ENCODE peak calls at places on chromosomes 11 and 22, in ten cellular contexts. J is BE2C, B is GM12865, N is HFF-Myc, K is fibroblast of pulmonary artery, C is IMR-90, V is right lobe of liver, Z is AG09309, L is tibial artery, E is HCT116. P is an unnamed sample.

GRCh38 chr11:83835423-83835822 is 549.3 kb upstream of the CCDC90B start:
- DNase-seq in J (no peak), B (peak), N (no peak), K (no peak), C (peak), V (no peak), Z (no peak), L (no peak), E (no peak), P (no peak)

GRCh38 chr11:66686801-66687750 is 9.4 kb upstream of the RBM4B start:
- DNase-seq in J (no peak), B (no peak), N (no peak), K (no peak), C (no peak), V (no peak), Z (no peak), L (peak), E (no peak), P (no peak)

GRCh38 chr11:44738791-44739190 is 12.0 kb downstream of the TSPAN18 start:
- DNase-seq in J (no peak), B (no peak), N (no peak), K (no peak), C (no peak), V (no peak), Z (no peak), L (no peak), E (no peak), P (no peak)

GRCh38 chr11:2645779-2646118 is 54.0 kb downstream of the KCNQ1OT1 start:
- DNase-seq in J (no peak), B (no peak), N (no peak), K (no peak), C (no peak), V (no peak), Z (no peak), L (no peak), E (no peak), P (no peak)

GRCh38 chr22:50483556-50483955 is 2.2 kb downstream of the ADM2 start:
- DNase-seq in J (no peak), B (no peak), N (no peak), K (no peak), C (no peak), V (no peak), Z (no peak), L (no peak), E (no peak), P (no peak)

GRCh38 chr22:31282748-31283468 is 9.4 kb downstream of the PIK3IP1 start:
- DNase-seq in J (no peak), B (no peak), N (no peak), K (no peak), C (no peak), V (no peak), Z (no peak), L (no peak), E (no peak), P (no peak)

GRCh38 chr11:86162257-86162656 is 82.3 kb upstream of the EED start:
- DNase-seq in J (peak), B (no peak), N (peak), K (peak), C (peak), V (no peak), Z (peak), L (peak), E (no peak), P (peak)

GRCh38 chr22:26404851-26405357 is 24.2 kb upstream of the ASPHD2 start:
- DNase-seq in J (no peak), B (peak), N (no peak), K (no peak), C (no peak), V (no peak), Z (no peak), L (no peak), E (no peak), P (peak)

GRCh38 chr22:22124374-22124773 is 120.2 kb upstream of the VPREB1 start:
- DNase-seq in J (no peak), B (no peak), N (no peak), K (no peak), C (no peak), V (no peak), Z (no peak), L (no peak), E (no peak), P (no peak)

GRCh38 chr11:8339592-8340022 is 75.9 kb upstream of the LMO1 start:
- DNase-seq in J (no peak), B (no peak), N (no peak), K (no peak), C (no peak), V (no peak), Z (no peak), L (no peak), E (no peak), P (no peak)

GRCh38 chr22:27207907-27208306 is 550.5 kb downstream of the MIAT start:
- DNase-seq in J (peak), B (no peak), N (no peak), K (peak), C (peak), V (no peak), Z (peak), L (peak), E (no peak), P (peak)

GRCh38 chr11:110818032-110818687 is 105.9 kb upstream of the ARHGAP20 start:
- DNase-seq in J (no peak), B (no peak), N (peak), K (peak), C (peak), V (no peak), Z (peak), L (no peak), E (peak), P (peak)

GRCh38 chr22:24421428-24421931 is 5.9 kb upstream of the ADORA2A start:
- DNase-seq in J (no peak), B (peak), N (no peak), K (no peak), C (no peak), V (no peak), Z (no peak), L (no peak), E (peak), P (no peak)

GRCh38 chr11:14386895-14387480 is 28.0 kb upstream of the RRAS2 start:
- DNase-seq in J (peak), B (no peak), N (peak), K (peak), C (peak), V (no peak), Z (peak), L (no peak), E (no peak), P (peak)

GRCh38 chr11:118921121-118921928 is 4.4 kb downstream of the BCL9L start:
- DNase-seq in J (no peak), B (no peak), N (no peak), K (peak), C (peak), V (peak), Z (no peak), L (peak), E (no peak), P (peak)

GRCh38 chr11:533586-534196 is 1.7 kb downstream of the HRAS start:
- DNase-seq in J (no peak), B (no peak), N (no peak), K (no peak), C (no peak), V (no peak), Z (no peak), L (no peak), E (no peak), P (no peak)

GRCh38 chr11:65434667-65435179 is 12.1 kb downstream of the NEAT1 start:
- DNase-seq in J (no peak), B (no peak), N (no peak), K (peak), C (peak), V (no peak), Z (no peak), L (no peak), E (no peak), P (peak)

GRCh38 chr11:65435330-65435931 is 12.8 kb downstream of the NEAT1 start:
- DNase-seq in J (no peak), B (no peak), N (no peak), K (peak), C (peak), V (peak), Z (no peak), L (peak), E (no peak), P (no peak)

GRCh38 chr11:65435981-65436411 is 13.4 kb downstream of the NEAT1 start:
- DNase-seq in J (no peak), B (no peak), N (no peak), K (peak), C (no peak), V (peak), Z (no peak), L (no peak), E (no peak), P (no peak)

GRCh38 chr11:65437436-65438227 is 15.0 kb downstream of the NEAT1 start:
- DNase-seq in J (no peak), B (no peak), N (no peak), K (peak), C (peak), V (peak), Z (no peak), L (peak), E (no peak), P (no peak)

GRCh38 chr11:65436412-65437032 is 13.9 kb downstream of the NEAT1 start:
- DNase-seq in J (no peak), B (no peak), N (no peak), K (peak), C (peak), V (peak), Z (no peak), L (peak), E (no peak), P (no peak)
- H3K4me3 ChIP-seq in J (no peak), B (no peak), N (no peak), K (peak), C (no peak), V (no peak), Z (no peak), L (no peak), E (no peak), P (no peak)

GRCh38 chr22:19958083-19959042 is 16.7 kb upstream of the TXNRD2 start:
- DNase-seq in J (no peak), B (no peak), N (no peak), K (peak), C (peak), V (peak), Z (peak), L (peak), E (no peak), P (peak)
- H3K4me3 ChIP-seq in J (no peak), B (no peak), N (no peak), K (no peak), C (no peak), V (peak), Z (no peak), L (peak), E (no peak), P (no peak)

DNA sequence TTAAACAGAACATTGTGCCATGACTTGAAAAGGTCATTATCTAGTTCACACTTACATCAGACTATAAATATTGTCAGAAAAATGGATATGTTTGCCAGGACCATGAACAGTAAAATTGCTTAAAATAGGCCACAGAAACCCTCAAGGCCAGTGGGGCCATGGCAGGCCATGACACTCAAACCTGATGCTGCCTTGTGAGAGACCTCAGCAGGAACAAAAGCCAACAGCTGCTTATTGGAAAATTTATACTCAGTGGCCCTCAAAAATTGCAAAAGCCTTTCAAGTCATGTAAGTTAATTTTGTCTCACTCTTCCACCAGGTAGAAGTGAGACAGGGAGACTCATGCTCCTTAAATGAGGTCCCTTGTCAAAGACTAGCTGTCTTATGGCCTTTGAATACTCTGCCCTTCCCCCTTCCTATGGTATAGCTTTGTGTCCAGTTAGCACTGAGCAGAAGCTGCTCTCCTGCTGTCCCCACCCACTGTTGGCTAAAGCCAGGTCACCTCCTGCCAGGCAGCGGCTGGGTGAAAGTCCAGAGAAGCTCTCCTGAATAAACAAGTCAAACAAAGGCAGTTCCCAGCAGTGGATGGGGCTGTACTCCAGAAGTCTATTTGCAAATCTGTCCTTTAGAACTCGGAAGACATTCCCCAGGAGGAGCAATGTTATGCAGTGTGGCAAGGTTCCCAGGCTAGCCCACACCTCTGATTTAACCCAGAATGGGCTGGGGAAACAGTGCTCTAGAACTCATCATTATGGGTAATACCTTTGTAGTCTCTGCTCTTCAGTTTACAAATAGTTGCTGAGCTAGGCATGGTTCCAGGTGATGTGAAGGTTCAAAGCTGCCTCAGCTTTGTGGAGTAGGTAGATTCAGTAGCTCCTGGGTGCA is 21.4 kb downstream of the ADM start:
- DNase-seq in J (no peak), B (no peak), N (no peak), K (peak), C (no peak), V (peak), Z (no peak), L (peak), E (no peak), P (peak)
- H3K4me3 ChIP-seq in J (no peak), B (no peak), N (no peak), K (no peak), C (no peak), V (no peak), Z (no peak), L (no peak), E (no peak), P (no peak)

GRCh38 chr11:125593113-125593761 is 585 bp downstream of the STT3A start:
- DNase-seq in J (no peak), B (peak), N (no peak), K (peak), C (peak), V (no peak), Z (no peak), L (no peak), E (peak), P (peak)

GRCh38 chr11:125600663-125601062 is 8.0 kb downstream of the STT3A start:
- DNase-seq in J (no peak), B (no peak), N (no peak), K (no peak), C (no peak), V (no peak), Z (no peak), L (no peak), E (no peak), P (no peak)

GRCh38 chr11:125591659-125592304 is 870 bp upstream of the STT3A start:
- DNase-seq in J (peak), B (peak), N (no peak), K (peak), C (peak), V (peak), Z (no peak), L (peak), E (no peak), P (peak)

GRCh38 chr11:125592305-125593112 is at the start of gene STT3A:
- DNase-seq in J (peak), B (peak), N (peak), K (peak), C (peak), V (peak), Z (peak), L (peak), E (peak), P (peak)

DNA sequence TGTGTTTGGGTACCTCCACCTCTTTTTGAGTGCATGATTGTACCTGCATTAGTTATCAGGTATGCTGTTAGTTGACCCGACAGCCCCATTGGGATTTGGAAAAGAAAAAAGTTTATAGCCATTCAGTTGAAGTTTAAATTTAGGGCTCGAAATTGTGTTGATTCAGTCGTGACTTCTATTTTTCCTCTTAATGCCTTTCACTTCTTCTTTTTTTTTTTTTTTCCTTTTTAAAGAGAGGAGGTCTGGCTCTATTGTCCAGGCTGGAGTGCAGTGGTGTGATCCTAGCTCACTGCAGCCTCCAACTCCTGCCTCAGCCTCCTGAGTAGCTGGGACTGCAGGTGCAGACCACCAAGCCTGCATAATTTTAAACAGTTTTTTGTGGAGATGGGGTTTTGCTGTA is 2.3 kb downstream of the STT3A start:
- DNase-seq in J (no peak), B (no peak), N (no peak), K (no peak), C (no peak), V (no peak), Z (no peak), L (no peak), E (no peak), P (no peak)
- H3K4me3 ChIP-seq in J (no peak), B (no peak), N (no peak), K (no peak), C (no peak), V (no peak), Z (no peak), L (no peak), E (no peak), P (no peak)

DNA sequence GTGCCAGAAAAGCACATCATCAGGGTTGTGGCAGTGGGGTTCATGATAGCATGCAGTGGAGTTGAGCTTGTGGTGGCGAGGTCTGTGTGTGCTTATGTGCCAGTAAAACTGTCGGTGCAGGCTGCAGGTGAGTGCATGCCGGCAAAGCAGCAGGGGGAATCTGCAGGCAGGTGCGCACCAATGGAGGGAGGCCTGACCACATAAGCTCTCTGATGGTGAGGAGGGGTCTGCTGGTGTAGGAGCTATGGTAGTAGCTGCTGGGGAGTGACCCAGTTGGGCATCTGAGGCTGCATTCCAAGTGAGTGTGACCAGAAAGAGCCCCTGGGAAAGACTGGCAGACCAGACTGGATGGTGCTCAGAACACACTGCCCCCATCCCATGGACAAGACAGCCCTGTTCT is 121.5 kb downstream of the CNTN5 start:
- DNase-seq in J (no peak), B (no peak), N (no peak), K (no peak), C (no peak), V (no peak), Z (no peak), L (no peak), E (no peak), P (no peak)
- H3K4me3 ChIP-seq in J (no peak), B (no peak), N (no peak), K (no peak), C (no peak), V (no peak), Z (no peak), L (no peak), E (no peak), P (no peak)

GRCh38 chr22:39534092-39534506 is 1.6 kb upstream of the RPS19BP1 start:
- DNase-seq in J (no peak), B (peak), N (no peak), K (no peak), C (no peak), V (no peak), Z (no peak), L (no peak), E (no peak), P (no peak)
- H3K4me3 ChIP-seq in J (no peak), B (no peak), N (no peak), K (no peak), C (no peak), V (no peak), Z (no peak), L (no peak), E (no peak), P (no peak)

DNA sequence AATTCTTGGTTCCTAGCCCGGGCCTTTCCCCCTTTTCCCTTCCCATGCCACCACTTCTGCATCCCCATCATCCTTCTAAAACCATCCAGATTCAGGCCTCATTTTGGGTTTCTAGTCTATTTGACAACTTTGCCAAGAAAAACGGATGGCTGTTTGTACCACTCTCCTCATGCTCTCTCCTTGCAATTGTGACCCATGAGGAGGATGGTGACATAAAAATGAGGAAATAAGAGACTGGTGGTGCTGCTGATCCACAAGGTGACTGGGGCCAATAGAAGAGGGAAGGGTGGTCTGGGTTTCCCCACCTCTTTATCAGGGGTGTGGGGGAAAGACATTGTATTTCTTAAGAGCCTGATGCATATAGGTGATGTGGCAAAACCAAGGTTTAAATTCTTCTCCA is 1.0 kb downstream of the MS4A4A start:
- DNase-seq in J (no peak), B (no peak), N (no peak), K (no peak), C (no peak), V (no peak), Z (no peak), L (no peak), E (no peak), P (no peak)
- H3K4me3 ChIP-seq in J (no peak), B (no peak), N (no peak), K (no peak), C (no peak), V (no peak), Z (no peak), L (peak), E (no peak), P (no peak)

DNA sequence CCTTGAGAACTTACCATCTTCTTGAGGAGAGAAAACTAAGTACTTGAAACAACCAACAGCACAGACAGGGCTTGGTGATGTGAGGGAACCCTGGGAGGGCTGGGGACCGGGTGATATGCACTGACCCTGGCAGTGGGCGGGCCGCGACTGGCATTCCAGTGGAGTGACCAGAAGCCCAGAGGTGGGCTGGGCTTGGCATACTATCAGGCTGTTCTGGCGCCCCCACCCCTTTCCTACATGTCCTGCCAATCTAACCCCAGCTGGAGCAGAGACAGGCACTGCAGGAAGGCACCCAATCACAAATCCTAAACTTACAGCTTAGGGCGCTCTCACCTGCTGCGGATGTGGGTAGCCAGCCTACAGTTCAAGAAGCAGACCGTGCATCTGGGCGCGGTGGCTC is 54.0 kb upstream of the GCAT start:
- DNase-seq in J (no peak), B (no peak), N (no peak), K (no peak), C (peak), V (no peak), Z (no peak), L (no peak), E (no peak), P (peak)
- H3K4me3 ChIP-seq in J (no peak), B (no peak), N (no peak), K (no peak), C (no peak), V (no peak), Z (no peak), L (no peak), E (no peak), P (no peak)